ENCODE peak calls at places on chromosomes 2 and 18, in six cellular contexts. One of them, this sample, is unnamed.

GRCh38 chr2:75465317-75465998 is 95.3 kb downstream of the EVA1A start:
- DNase-seq in NCI-H748 treated with DMSO at 0.1 percent for 48 hours: peak; percentile 22
- DNase-seq in Jurkat, Clone E6-1: no peak
- DNase-seq in kidney glomerular epithelial cell: peak; percentile 24
- DNase-seq in naive B cell: no peak
- DNase-seq in central memory CD4-positive, alpha-beta T cell: no peak
- DNase-seq in this sample: no peak

GRCh38 chr2:151237422-151238012 is 24.1 kb downstream of the RBM43 start:
- DNase-seq in NCI-H748 treated with DMSO at 0.1 percent for 48 hours: no peak
- DNase-seq in Jurkat, Clone E6-1: no peak
- DNase-seq in kidney glomerular epithelial cell: no peak
- DNase-seq in naive B cell: no peak
- DNase-seq in central memory CD4-positive, alpha-beta T cell: no peak
- DNase-seq in this sample: no peak

GRCh38 chr2:44731505-44731904 is 210.0 kb upstream of the SIX3 start:
- DNase-seq in NCI-H748 treated with DMSO at 0.1 percent for 48 hours: no peak
- DNase-seq in Jurkat, Clone E6-1: no peak
- DNase-seq in kidney glomerular epithelial cell: no peak
- DNase-seq in naive B cell: no peak
- DNase-seq in central memory CD4-positive, alpha-beta T cell: no peak
- DNase-seq in this sample: no peak

GRCh38 chr18:74274690-74275089 is 17.1 kb downstream of the CYB5A start:
- DNase-seq in NCI-H748 treated with DMSO at 0.1 percent for 48 hours: no peak
- DNase-seq in Jurkat, Clone E6-1: no peak
- DNase-seq in kidney glomerular epithelial cell: no peak
- DNase-seq in naive B cell: no peak
- DNase-seq in central memory CD4-positive, alpha-beta T cell: no peak
- DNase-seq in this sample: no peak

GRCh38 chr18:48819781-48820482 is 130.8 kb downstream of the SMAD7 start:
- DNase-seq in NCI-H748 treated with DMSO at 0.1 percent for 48 hours: no peak
- DNase-seq in Jurkat, Clone E6-1: no peak
- DNase-seq in kidney glomerular epithelial cell: no peak
- DNase-seq in naive B cell: no peak
- DNase-seq in central memory CD4-positive, alpha-beta T cell: no peak
- DNase-seq in this sample: peak; percentile 31

GRCh38 chr18:73980289-73980979 is 167.2 kb downstream of the FBXO15 start:
- DNase-seq in NCI-H748 treated with DMSO at 0.1 percent for 48 hours: peak; percentile 17
- DNase-seq in Jurkat, Clone E6-1: peak; percentile 5
- DNase-seq in kidney glomerular epithelial cell: peak; percentile 12
- DNase-seq in naive B cell: no peak
- DNase-seq in central memory CD4-positive, alpha-beta T cell: no peak
- DNase-seq in this sample: no peak

GRCh38 chr18:8561123-8561905 is 47.9 kb upstream of the RAB12 start:
- DNase-seq in NCI-H748 treated with DMSO at 0.1 percent for 48 hours: no peak
- DNase-seq in Jurkat, Clone E6-1: no peak
- DNase-seq in kidney glomerular epithelial cell: no peak
- DNase-seq in naive B cell: no peak
- DNase-seq in central memory CD4-positive, alpha-beta T cell: no peak
- DNase-seq in this sample: no peak

GRCh38 chr2:29766191-29766590 is 155.2 kb downstream of the ALK start:
- DNase-seq in NCI-H748 treated with DMSO at 0.1 percent for 48 hours: no peak
- DNase-seq in Jurkat, Clone E6-1: no peak
- DNase-seq in kidney glomerular epithelial cell: peak; percentile 18
- DNase-seq in naive B cell: no peak
- DNase-seq in central memory CD4-positive, alpha-beta T cell: no peak
- DNase-seq in this sample: no peak

GRCh38 chr2:207227062-207227748 is 61.5 kb upstream of the KLF7 start:
- DNase-seq in NCI-H748 treated with DMSO at 0.1 percent for 48 hours: no peak
- DNase-seq in Jurkat, Clone E6-1: no peak
- DNase-seq in kidney glomerular epithelial cell: peak; percentile 7
- DNase-seq in naive B cell: no peak
- DNase-seq in central memory CD4-positive, alpha-beta T cell: no peak
- DNase-seq in this sample: no peak

GRCh38 chr2:241867776-241868420 is 1.6 kb upstream of the RTP5 start:
- DNase-seq in NCI-H748 treated with DMSO at 0.1 percent for 48 hours: no peak
- DNase-seq in Jurkat, Clone E6-1: peak; percentile 88
- DNase-seq in kidney glomerular epithelial cell: no peak
- DNase-seq in naive B cell: no peak
- DNase-seq in central memory CD4-positive, alpha-beta T cell: peak; percentile 27
- DNase-seq in this sample: no peak

GRCh38 chr18:63141777-63142176 is 177.8 kb downstream of the BCL2 start:
- DNase-seq in NCI-H748 treated with DMSO at 0.1 percent for 48 hours: no peak
- DNase-seq in Jurkat, Clone E6-1: no peak
- DNase-seq in kidney glomerular epithelial cell: no peak
- DNase-seq in naive B cell: peak; percentile 64
- DNase-seq in central memory CD4-positive, alpha-beta T cell: no peak
- DNase-seq in this sample: no peak

GRCh38 chr2:176270100-176270750 is 983 bp downstream of the MTX2 start:
- DNase-seq in NCI-H748 treated with DMSO at 0.1 percent for 48 hours: no peak
- DNase-seq in Jurkat, Clone E6-1: no peak
- DNase-seq in kidney glomerular epithelial cell: no peak
- DNase-seq in naive B cell: no peak
- DNase-seq in central memory CD4-positive, alpha-beta T cell: no peak
- DNase-seq in this sample: no peak